ENCODE peak calls at places on chromosomes 2 and 18, in ten cellular contexts. A is astrocyte of the spinal cord, W is foreskin fibroblast, Y is left ventricle myocardium inferior, C is fibroblast of pulmonary artery, S is BE2C, B is mucosa of descending colon, N is GM10248, O is body of pancreas, D is fibroblast of lung. V is an unnamed sample.
A peak's percentile ranks its signal among the peaks of the same experiment; 100 is the strongest.

GRCh38 chr2:226767056-226767813 is 32.4 kb downstream of the IRS1 start:
- DNase-seq in Y (no peak), O (no peak), W (no peak), N (no peak), C (no peak), B (no peak), D (peak; percentile 40), S (no peak), A (no peak), V (no peak)

GRCh38 chr2:26711457-26712155 is 19.1 kb downstream of the KCNK3 start:
- DNase-seq in S (no peak), B (no peak), Y (no peak), A (no peak), W (no peak), N (no peak), D (no peak), C (no peak), O (no peak), V (no peak)

GRCh38 chr2:118849226-118850170 is 2.0 kb upstream of the EN1 start:
- DNase-seq in C (no peak), Y (no peak), S (no peak), A (no peak), W (no peak), B (no peak), N (no peak), D (no peak), O (no peak), V (peak; percentile 31)

GRCh38 chr2:28009732-28010131 is 119.2 kb downstream of the BABAM2 start:
- DNase-seq in A (peak; percentile 12), S (peak; percentile 28), W (peak; percentile 25), B (peak; percentile 7), D (no peak), N (no peak), O (peak; percentile 24), C (peak; percentile 33), Y (peak; percentile 30), V (no peak)

GRCh38 chr2:152588911-152589310 is 128.3 kb downstream of the PRPF40A start:
- DNase-seq in B (no peak), N (no peak), W (no peak), D (no peak), Y (no peak), A (no peak), S (no peak), C (no peak), O (no peak), V (no peak)

GRCh38 chr2:4219121-4219520 is 515.7 kb downstream of the DCDC2C start:
- DNase-seq in O (no peak), N (no peak), S (no peak), A (no peak), W (no peak), D (no peak), B (no peak), C (no peak), Y (no peak), V (no peak)

GRCh38 chr2:229980440-229981184 is 58.3 kb downstream of the FBXO36 start:
- DNase-seq in D (peak; percentile 73), A (peak; percentile 81), W (peak; percentile 36), C (peak; percentile 90), O (peak; percentile 50), Y (peak; percentile 62), B (peak; percentile 14), S (peak; percentile 59), N (peak; percentile 42), V (peak; percentile 51)

GRCh38 chr2:127388423-127389164 is 819 bp upstream of the MAP3K2 start:
- DNase-seq in Y (no peak), N (no peak), W (no peak), S (no peak), C (no peak), B (no peak), O (no peak), D (no peak), A (no peak), V (peak; percentile 54)

GRCh38 chr2:31675485-31675901 is 94.8 kb upstream of the SRD5A2 start:
- DNase-seq in A (no peak), O (no peak), D (no peak), S (peak; percentile 9), B (peak; percentile 4), Y (no peak), C (no peak), W (no peak), N (no peak), V (no peak)

GRCh38 chr18:9237982-9238381 is 96.6 kb upstream of the TWSG1 start:
- DNase-seq in S (no peak), O (no peak), D (no peak), A (no peak), W (no peak), N (no peak), C (no peak), Y (no peak), B (peak; percentile 9), V (no peak)

GRCh38 chr2:179139506-179139905 is 89.6 kb upstream of the CCDC141 start:
- DNase-seq in O (no peak), S (no peak), B (no peak), C (no peak), W (no peak), A (no peak), N (no peak), D (peak; percentile 1), Y (no peak), V (no peak)

GRCh38 chr18:54117853-54118773 is 106.4 kb downstream of the MBD2 start:
- DNase-seq in A (no peak), O (peak; percentile 57), N (no peak), C (peak; percentile 26), W (no peak), D (no peak), Y (no peak), S (no peak), B (no peak), V (no peak)

GRCh38 chr18:59904051-59904601 is 4.3 kb downstream of the PMAIP1 start:
- DNase-seq in S (no peak), D (no peak), Y (no peak), A (no peak), W (no peak), B (no peak), C (no peak), N (no peak), O (no peak), V (no peak)

GRCh38 chr2:149388120-149388816 is 57.9 kb downstream of the LYPD6 start:
- DNase-seq in Y (no peak), N (no peak), C (no peak), A (no peak), B (no peak), D (no peak), S (no peak), O (no peak), W (peak; percentile 31), V (no peak)
- TF ChIP-seq CTCF in Y (no peak), N (no peak), C (no peak), A (peak; percentile 5), B (no peak), D (no peak), S (no peak), O (no peak), W (peak; percentile 30), V (no peak)

DNA sequence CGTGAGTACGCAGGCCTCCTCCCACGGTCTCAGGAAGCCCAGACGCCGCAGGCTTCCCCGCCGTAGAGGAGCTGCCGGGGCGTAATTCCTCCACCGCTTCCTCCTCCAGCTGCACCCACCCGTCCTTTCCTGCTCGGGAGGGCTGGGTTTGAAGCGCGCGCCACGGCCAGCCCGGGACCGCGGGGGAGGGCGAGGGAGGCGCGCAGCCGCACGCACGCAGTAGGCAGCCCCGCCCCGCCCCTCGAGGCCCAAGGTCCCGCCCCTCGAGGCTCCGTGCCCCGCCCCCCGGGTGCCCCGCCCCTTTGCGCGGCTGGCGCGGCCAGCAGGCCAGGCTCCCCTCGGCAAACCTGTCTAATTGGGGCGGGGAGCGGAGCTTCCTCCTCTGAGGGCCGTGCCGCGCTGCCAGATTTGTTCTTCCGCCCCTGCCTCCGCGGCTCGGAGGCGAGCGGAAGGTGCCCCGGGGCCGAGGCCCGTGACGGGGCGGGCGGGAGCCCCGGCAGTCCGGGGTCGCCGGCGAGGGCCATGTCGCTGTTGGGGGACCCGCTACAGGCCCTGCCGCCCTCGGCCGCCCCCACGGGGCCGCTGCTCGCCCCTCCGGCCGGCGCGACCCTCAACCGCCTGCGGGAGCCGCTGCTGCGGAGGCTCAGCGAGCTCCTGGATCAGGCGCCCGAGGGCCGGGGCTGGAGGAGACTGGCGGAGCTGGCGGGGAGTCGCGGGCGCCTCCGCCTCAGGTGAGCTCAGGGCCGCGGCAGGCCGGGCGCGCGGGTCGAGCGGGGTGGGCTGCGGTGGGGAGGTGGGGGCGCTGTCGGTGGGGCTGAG is at the start of gene MALT1:
- DNase-seq in B (peak; percentile 98), W (peak; percentile 87), A (peak; percentile 91), C (peak; percentile 91), O (peak; percentile 91), Y (peak; percentile 94), D (peak; percentile 90), N (peak; percentile 95), S (peak; percentile 90), V (peak; percentile 97)
- TF ChIP-seq CTCF in B (no peak), W (no peak), A (peak; percentile 1), C (no peak), O (peak; percentile 4), Y (peak; percentile 40), D (no peak), N (peak; percentile 1), S (no peak), V (no peak)

DNA sequence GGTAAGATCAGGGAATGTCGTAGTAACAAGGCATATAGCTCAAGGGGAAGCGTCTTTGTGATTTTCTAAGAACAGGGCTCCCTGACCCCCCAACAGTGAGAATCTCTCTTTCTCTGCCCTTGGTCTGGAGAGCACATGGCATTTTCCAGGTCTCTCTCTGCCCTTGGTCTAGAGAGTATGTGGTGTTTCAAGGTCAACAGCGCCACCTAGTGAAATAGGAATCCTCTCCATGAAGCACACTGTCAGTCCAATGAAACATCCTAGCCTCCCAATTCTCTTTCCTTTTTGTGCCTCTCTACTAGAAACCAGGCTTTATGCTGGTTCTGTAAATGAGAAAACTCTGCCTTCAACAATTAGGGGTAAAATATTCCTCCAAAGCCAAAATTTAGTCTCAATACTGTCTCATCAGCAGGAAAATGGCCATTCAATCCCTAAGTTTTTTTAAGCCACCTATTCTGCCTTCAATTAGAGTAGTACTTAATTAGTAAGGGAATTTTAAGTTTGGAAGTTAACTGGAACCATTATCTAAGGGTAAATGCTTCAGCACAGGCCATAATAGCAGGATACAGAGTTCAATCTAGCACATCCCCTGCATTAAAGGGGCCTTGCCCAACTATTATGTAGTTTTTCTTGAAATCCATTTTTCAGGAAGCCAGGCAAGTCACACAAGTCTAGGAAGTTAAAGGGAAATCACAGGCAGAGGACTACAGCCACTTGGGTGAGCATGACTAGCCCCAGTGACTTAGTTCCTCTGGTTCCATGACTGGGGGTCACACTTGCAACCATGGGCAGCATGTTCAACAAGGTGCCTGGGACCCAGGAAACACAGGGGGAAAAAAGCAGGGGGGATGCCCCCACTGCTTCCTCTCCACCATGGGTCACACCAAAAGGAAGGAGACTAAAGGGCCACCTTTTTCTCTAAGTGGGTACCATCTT is 12.4 kb downstream of the DYM start:
- DNase-seq in B (peak; percentile 74), N (no peak), A (peak; percentile 59), C (peak; percentile 84), D (peak; percentile 41), W (peak; percentile 66), Y (no peak), O (no peak), S (peak; percentile 57), V (peak; percentile 25)
- TF ChIP-seq CTCF in B (no peak), N (peak; percentile 40), A (peak; percentile 62), C (peak; percentile 64), D (peak; percentile 34), W (peak; percentile 46), Y (peak; percentile 68), O (no peak), S (peak; percentile 63), V (no peak)

GRCh38 chr2:168443818-168444217 is 12.3 kb upstream of the CERS6 start:
- DNase-seq in A (no peak), S (no peak), W (no peak), D (no peak), O (no peak), N (no peak), B (no peak), Y (no peak), C (no peak), V (no peak)
- TF ChIP-seq CTCF in A (no peak), S (no peak), W (no peak), D (no peak), O (no peak), N (no peak), B (no peak), Y (peak; percentile 38), C (no peak), V (no peak)

V was measured in GM20000.